ENCODE peak calls at places on chromosome X, in five cellular contexts. One of them, this sample, is unnamed.

GRCh38 chrX:43643662-43644061 is 12.4 kb upstream of the MAOA start:
- DNase-seq in mesenchymal stem cell: peak; percentile 21
- DNase-seq in trophoblast cell: no peak
- DNase-seq in IMR-90: no peak
- DNase-seq in mesendoderm: peak; percentile 22
- DNase-seq in this sample: no peak

GRCh38 chrX:66051989-66052388 is 12.1 kb upstream of the VSIG4 start:
- DNase-seq in mesendoderm: no peak
- DNase-seq in trophoblast cell: peak; percentile 1
- DNase-seq in IMR-90: no peak
- DNase-seq in mesenchymal stem cell: no peak
- DNase-seq in this sample: no peak

GRCh38 chrX:129706395-129707072 is 32.2 kb upstream of the XPNPEP2 start:
- DNase-seq in IMR-90: no peak
- DNase-seq in mesendoderm: no peak
- DNase-seq in trophoblast cell: no peak
- DNase-seq in mesenchymal stem cell: no peak
- DNase-seq in this sample: no peak

GRCh38 chrX:119790977-119791436 is 423 bp downstream of the RPL39 start:
- DNase-seq in mesenchymal stem cell: peak; percentile 47
- DNase-seq in IMR-90: peak; percentile 26
- DNase-seq in mesendoderm: peak; percentile 37
- DNase-seq in trophoblast cell: no peak
- DNase-seq in this sample: no peak

GRCh38 chrX:69163936-69164741 is 1.1 kb downstream of the PJA1 start:
- DNase-seq in mesendoderm: peak; percentile 64
- DNase-seq in mesenchymal stem cell: peak; percentile 19
- DNase-seq in IMR-90: no peak
- DNase-seq in trophoblast cell: no peak
- DNase-seq in this sample: no peak

GRCh38 chrX:118418811-118419251 is 72.9 kb downstream of the WDR44 start:
- DNase-seq in trophoblast cell: no peak
- DNase-seq in IMR-90: no peak
- DNase-seq in mesendoderm: peak; percentile 57
- DNase-seq in mesenchymal stem cell: no peak
- DNase-seq in this sample: no peak

GRCh38 chrX:110145305-110145704 is 142.4 kb downstream of the TMEM164 start:
- DNase-seq in IMR-90: no peak
- DNase-seq in mesendoderm: no peak
- DNase-seq in trophoblast cell: no peak
- DNase-seq in mesenchymal stem cell: no peak
- DNase-seq in this sample: no peak

GRCh38 chrX:13428055-13428786 is 108.4 kb upstream of the ATXN3L start:
- DNase-seq in mesendoderm: peak; percentile 16
- DNase-seq in IMR-90: peak; percentile 72
- DNase-seq in mesenchymal stem cell: peak; percentile 55
- DNase-seq in trophoblast cell: no peak
- DNase-seq in this sample: no peak

GRCh38 chrX:106726485-106727437 is at the start of gene RNF128:
- DNase-seq in trophoblast cell: peak; percentile 45
- DNase-seq in IMR-90: peak; percentile 26
- DNase-seq in mesendoderm: peak; percentile 80
- DNase-seq in mesenchymal stem cell: peak; percentile 22
- DNase-seq in this sample: no peak

GRCh38 chrX:21972721-21973120 is 32.2 kb downstream of the SMS start:
- DNase-seq in mesenchymal stem cell: peak; percentile 85
- DNase-seq in trophoblast cell: peak; percentile 70
- DNase-seq in mesendoderm: peak; percentile 62
- DNase-seq in IMR-90: peak; percentile 83
- DNase-seq in this sample: no peak

GRCh38 chrX:21973321-21974010 is 33.0 kb downstream of the SMS start:
- DNase-seq in mesenchymal stem cell: no peak
- DNase-seq in mesendoderm: peak; percentile 21
- DNase-seq in trophoblast cell: peak; percentile 45
- DNase-seq in IMR-90: no peak
- DNase-seq in this sample: no peak

GRCh38 chrX:21975827-21976226 is 35.3 kb downstream of the SMS start:
- DNase-seq in mesenchymal stem cell: peak; percentile 75
- DNase-seq in trophoblast cell: no peak
- DNase-seq in IMR-90: peak; percentile 89
- DNase-seq in mesendoderm: peak; percentile 16
- DNase-seq in this sample: no peak

GRCh38 chrX:21975242-21975641 is 34.7 kb downstream of the SMS start:
- DNase-seq in mesenchymal stem cell: no peak
- DNase-seq in mesendoderm: no peak
- DNase-seq in IMR-90: no peak
- DNase-seq in trophoblast cell: no peak
- DNase-seq in this sample: no peak

GRCh38 chrX:21974011-21974385 is 33.5 kb downstream of the SMS start:
- DNase-seq in IMR-90: no peak
- DNase-seq in trophoblast cell: peak; percentile 64
- DNase-seq in mesendoderm: peak; percentile 43
- DNase-seq in mesenchymal stem cell: no peak
- DNase-seq in this sample: no peak
- H3K36me3 ChIP-seq in IMR-90: peaks cover 35% of the 10 kb centered on the region
- H3K36me3 ChIP-seq in trophoblast cell: peaks cover 12% of the 10 kb centered on the region
- H3K36me3 ChIP-seq in mesendoderm: no peaks in the 10 kb centered on the region
- H3K36me3 ChIP-seq in mesenchymal stem cell: no peaks in the 10 kb centered on the region
- H3K36me3 ChIP-seq in this sample: peaks cover 5% of the 10 kb centered on the region

GRCh38 chrX:40854242-40854641 is 118.9 kb upstream of the MED14 start:
- DNase-seq in IMR-90: no peak
- DNase-seq in mesendoderm: no peak
- DNase-seq in mesenchymal stem cell: no peak
- DNase-seq in trophoblast cell: no peak
- DNase-seq in this sample: no peak

GRCh38 chrX:40855411-40855810 is 120.1 kb upstream of the MED14 start:
- DNase-seq in mesendoderm: no peak
- DNase-seq in trophoblast cell: no peak
- DNase-seq in IMR-90: no peak
- DNase-seq in mesenchymal stem cell: no peak
- DNase-seq in this sample: no peak

GRCh38 chrX:40853004-40853815 is 117.9 kb upstream of the MED14 start:
- DNase-seq in IMR-90: no peak
- DNase-seq in trophoblast cell: no peak
- DNase-seq in mesendoderm: no peak
- DNase-seq in mesenchymal stem cell: no peak
- DNase-seq in this sample: no peak

GRCh38 chrX:40852573-40852972 is 117.2 kb upstream of the MED14 start:
- DNase-seq in mesendoderm: peak; percentile 15
- DNase-seq in IMR-90: no peak
- DNase-seq in trophoblast cell: no peak
- DNase-seq in mesenchymal stem cell: no peak
- DNase-seq in this sample: no peak

DNA sequence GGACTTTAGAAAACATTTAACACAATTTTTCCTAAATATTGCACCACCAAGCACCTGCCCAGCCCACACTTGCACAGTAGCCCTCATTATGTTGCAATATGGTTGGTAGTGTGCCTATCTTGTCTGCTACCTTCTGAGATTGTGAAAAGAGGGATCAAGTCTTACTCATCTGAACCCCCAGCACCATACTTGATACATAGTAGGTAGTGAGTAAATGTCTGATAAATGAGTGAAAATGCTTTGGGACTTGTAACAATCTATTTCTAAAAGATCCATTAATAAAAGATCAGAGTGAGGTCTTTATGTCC is 118.4 kb upstream of the MED14 start:
- DNase-seq in mesendoderm: no peak
- DNase-seq in IMR-90: no peak
- DNase-seq in mesenchymal stem cell: no peak
- DNase-seq in trophoblast cell: no peak
- DNase-seq in this sample: no peak
- H3K23ac ChIP-seq in mesendoderm: no peak overlapping the region
- H3K23ac ChIP-seq in IMR-90: no peak overlapping the region
- H3K23ac ChIP-seq in mesenchymal stem cell: no peak overlapping the region
- H3K23ac ChIP-seq in trophoblast cell: no peak overlapping the region
- H3K23ac ChIP-seq in this sample: no peak overlapping the region

GRCh38 chrX:153952373-153953026 is 8.1 kb upstream of the RENBP start:
- DNase-seq in mesendoderm: no peak
- DNase-seq in IMR-90: no peak
- DNase-seq in mesenchymal stem cell: no peak
- DNase-seq in trophoblast cell: no peak
- DNase-seq in this sample: no peak
- H3K36me3 ChIP-seq in mesendoderm: peaks cover 10% of the 10 kb centered on the region
- H3K36me3 ChIP-seq in IMR-90: peaks cover 66% of the 10 kb centered on the region
- H3K36me3 ChIP-seq in mesenchymal stem cell: peaks cover 96% of the 10 kb centered on the region
- H3K36me3 ChIP-seq in trophoblast cell: peaks cover 92% of the 10 kb centered on the region
- H3K36me3 ChIP-seq in this sample: peaks cover 98% of the 10 kb centered on the region

DNA sequence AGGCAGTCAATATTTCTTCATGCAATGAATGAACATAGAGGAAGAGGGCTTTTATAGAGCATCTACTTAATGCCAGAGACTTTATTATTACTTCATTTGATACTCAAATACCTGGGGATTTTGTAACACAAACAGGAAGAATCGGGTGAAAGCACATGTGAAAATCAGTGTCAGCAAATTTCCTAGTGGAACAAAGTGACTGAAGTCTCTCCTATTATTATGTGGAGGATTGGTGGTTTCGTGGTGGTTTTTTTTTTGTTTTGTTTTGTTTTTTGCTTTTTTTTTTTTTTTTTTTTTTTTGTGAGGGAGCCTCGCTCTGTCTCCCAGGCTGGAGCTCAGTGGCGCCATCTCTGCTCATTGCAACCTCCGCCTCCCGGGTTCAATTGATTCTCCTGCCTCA is 207.0 kb downstream of the RRAGB start:
- DNase-seq in mesenchymal stem cell: no peak
- DNase-seq in IMR-90: no peak
- DNase-seq in mesendoderm: no peak
- DNase-seq in trophoblast cell: no peak
- DNase-seq in this sample: no peak
- H3K23ac ChIP-seq in mesenchymal stem cell: no peak overlapping the region
- H3K23ac ChIP-seq in IMR-90: no peak overlapping the region
- H3K23ac ChIP-seq in mesendoderm: no peak overlapping the region
- H3K23ac ChIP-seq in trophoblast cell: no peak overlapping the region
- H3K23ac ChIP-seq in this sample: no peak overlapping the region

DNA sequence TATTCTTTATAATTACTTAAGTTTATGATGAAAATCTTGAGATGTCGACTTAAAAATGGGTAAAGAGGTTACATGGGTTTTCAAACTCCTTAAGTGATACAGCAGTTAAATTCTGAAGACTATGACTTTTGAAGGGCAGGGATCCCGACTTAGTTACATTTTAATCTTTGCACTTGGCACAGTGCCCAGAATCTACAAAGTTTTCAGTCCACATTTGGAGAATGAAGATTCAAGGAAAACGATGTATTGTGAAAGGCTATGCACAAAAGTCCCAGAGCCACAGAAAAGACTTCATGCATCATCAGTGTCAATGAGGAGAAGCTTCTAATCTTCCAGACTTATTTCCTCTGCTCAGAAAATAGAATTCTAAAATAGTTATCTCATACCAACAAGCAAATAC is 36.3 kb upstream of the GRPR start:
- DNase-seq in trophoblast cell: no peak
- DNase-seq in mesenchymal stem cell: no peak
- DNase-seq in IMR-90: no peak
- DNase-seq in mesendoderm: no peak
- DNase-seq in this sample: no peak
- H3K36me3 ChIP-seq in trophoblast cell: no peaks in the 10 kb centered on the region
- H3K36me3 ChIP-seq in mesenchymal stem cell: no peaks in the 10 kb centered on the region
- H3K36me3 ChIP-seq in IMR-90: no peaks in the 10 kb centered on the region
- H3K36me3 ChIP-seq in mesendoderm: no peaks in the 10 kb centered on the region
- H3K36me3 ChIP-seq in this sample: no peaks in the 10 kb centered on the region

GRCh38 chrX:21839334-21840198 is at the start of gene MBTPS2:
- DNase-seq in mesenchymal stem cell: peak; percentile 89
- DNase-seq in trophoblast cell: peak; percentile 73
- DNase-seq in IMR-90: peak; percentile 91
- DNase-seq in mesendoderm: peak; percentile 91
- DNase-seq in this sample: peak; percentile 82
- H3K23ac ChIP-seq in mesenchymal stem cell: no peak within 1 kb of the TSS
- H3K23ac ChIP-seq in trophoblast cell: no peak within 1 kb of the TSS
- H3K23ac ChIP-seq in IMR-90: peak within 1 kb of the TSS; percentile 89
- H3K23ac ChIP-seq in mesendoderm: no peak within 1 kb of the TSS
- H3K23ac ChIP-seq in this sample: peak within 1 kb of the TSS; percentile 91

DNA sequence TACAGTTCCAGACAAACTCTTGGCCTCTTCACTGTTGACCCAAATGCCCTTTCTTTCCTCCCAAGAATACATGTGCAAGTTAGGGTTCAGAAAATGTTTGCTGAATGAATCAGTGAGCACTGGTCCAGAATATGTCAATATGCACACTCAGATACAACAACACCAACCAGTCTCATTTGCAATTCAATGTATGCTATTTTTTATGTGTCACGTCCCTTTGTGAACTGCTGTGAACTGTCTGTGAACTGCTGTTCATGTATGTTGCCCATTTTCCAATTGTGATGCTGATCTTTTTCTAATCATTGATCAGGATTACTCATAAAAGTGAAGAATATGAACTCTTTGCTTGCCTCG is 17.8 kb downstream of the GAB3 start:
- DNase-seq in IMR-90: no peak
- DNase-seq in mesenchymal stem cell: no peak
- DNase-seq in mesendoderm: no peak
- DNase-seq in trophoblast cell: no peak
- DNase-seq in this sample: no peak
- H3K36me3 ChIP-seq in IMR-90: no peaks in the 10 kb centered on the region
- H3K36me3 ChIP-seq in mesenchymal stem cell: no peaks in the 10 kb centered on the region
- H3K36me3 ChIP-seq in mesendoderm: no peaks in the 10 kb centered on the region
- H3K36me3 ChIP-seq in trophoblast cell: no peaks in the 10 kb centered on the region
- H3K36me3 ChIP-seq in this sample: no peaks in the 10 kb centered on the region

DNA sequence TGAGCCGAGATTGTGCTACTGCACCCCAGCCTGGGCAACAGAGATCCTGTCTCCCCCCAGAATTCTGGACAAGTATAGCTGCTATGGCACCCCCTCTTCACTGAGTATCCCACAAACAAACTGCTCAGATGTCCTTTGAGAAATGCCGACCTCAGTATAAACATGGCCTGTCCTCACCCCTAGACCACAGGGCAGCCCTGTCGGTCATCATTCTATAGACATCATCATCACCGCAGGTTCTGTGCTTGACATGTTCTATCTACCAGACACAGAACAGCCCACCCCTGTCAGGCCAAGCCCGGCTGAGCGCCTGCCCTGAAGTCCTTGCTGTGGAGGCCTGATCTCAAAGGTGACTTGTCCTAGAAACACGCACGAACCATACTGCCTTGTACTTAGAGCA is 232.9 kb downstream of the DHRSX start:
- DNase-seq in IMR-90: no peak
- DNase-seq in mesenchymal stem cell: no peak
- DNase-seq in mesendoderm: no peak
- DNase-seq in trophoblast cell: no peak
- DNase-seq in this sample: no peak
- H3K23ac ChIP-seq in IMR-90: no peak overlapping the region
- H3K23ac ChIP-seq in mesenchymal stem cell: no peak overlapping the region
- H3K23ac ChIP-seq in mesendoderm: no peak overlapping the region
- H3K23ac ChIP-seq in trophoblast cell: no peak overlapping the region
- H3K23ac ChIP-seq in this sample: no peak overlapping the region